ENCODE peak calls at places on chromosome 5, in four cellular contexts. One of them, this sample, is unnamed.

GRCh38 chr5:179193746-179194145 is 133.6 kb downstream of the ZNF354C start:
- DNase-seq in heart right ventricle: no peak
- DNase-seq in IMR-90: no peak
- DNase-seq in left lung: peak
- DNase-seq in this sample: no peak

GRCh38 chr5:145762833-145763232 is 72.3 kb downstream of the PRELID2 start:
- DNase-seq in heart right ventricle: no peak
- DNase-seq in IMR-90: no peak
- DNase-seq in left lung: no peak
- DNase-seq in this sample: no peak

GRCh38 chr5:116595498-116595897 is 20.9 kb upstream of the SEMA6A start:
- DNase-seq in heart right ventricle: no peak
- DNase-seq in IMR-90: no peak
- DNase-seq in left lung: no peak
- DNase-seq in this sample: no peak

GRCh38 chr5:180790020-180790419 is 12.6 kb downstream of the MGAT1 start:
- DNase-seq in heart right ventricle: no peak
- DNase-seq in IMR-90: no peak
- DNase-seq in left lung: peak
- DNase-seq in this sample: no peak

GRCh38 chr5:110032386-110032785 is 342.7 kb downstream of the MAN2A1 start:
- DNase-seq in heart right ventricle: no peak
- DNase-seq in IMR-90: no peak
- DNase-seq in left lung: no peak
- DNase-seq in this sample: no peak

GRCh38 chr5:1504244-1504595 is 19.5 kb downstream of the LPCAT1 start:
- DNase-seq in heart right ventricle: no peak
- DNase-seq in IMR-90: no peak
- DNase-seq in left lung: peak
- DNase-seq in this sample: no peak

GRCh38 chr5:180116441-180117377 is 45.1 kb upstream of the RNF130 start:
- DNase-seq in heart right ventricle: peak
- DNase-seq in IMR-90: no peak
- DNase-seq in left lung: peak
- DNase-seq in this sample: peak

GRCh38 chr5:71830626-71831539 is 111.8 kb downstream of the CARTPT start:
- DNase-seq in heart right ventricle: peak
- DNase-seq in IMR-90: peak
- DNase-seq in left lung: no peak
- DNase-seq in this sample: no peak

GRCh38 chr5:60597570-60597969 is 102.4 kb downstream of the DEPDC1B start:
- DNase-seq in heart right ventricle: no peak
- DNase-seq in IMR-90: no peak
- DNase-seq in left lung: no peak
- DNase-seq in this sample: no peak

GRCh38 chr5:143063175-143063970 is 293.2 kb downstream of the ARHGAP26 start:
- DNase-seq in heart right ventricle: peak
- DNase-seq in IMR-90: peak
- DNase-seq in left lung: no peak
- DNase-seq in this sample: no peak

GRCh38 chr5:156475831-156476551 is 149.0 kb downstream of the SGCD start:
- DNase-seq in heart right ventricle: no peak
- DNase-seq in IMR-90: peak
- DNase-seq in left lung: no peak
- DNase-seq in this sample: no peak

GRCh38 chr5:138224712-138225111 is 11.6 kb upstream of the CDC23 start:
- DNase-seq in heart right ventricle: no peak
- DNase-seq in IMR-90: no peak
- DNase-seq in left lung: no peak
- DNase-seq in this sample: no peak

GRCh38 chr5:136613243-136613642 is 247.9 kb upstream of the TRPC7 start:
- DNase-seq in heart right ventricle: no peak
- DNase-seq in IMR-90: no peak
- DNase-seq in left lung: no peak
- DNase-seq in this sample: peak

GRCh38 chr5:163564321-163564924 is 59.0 kb downstream of the MAT2B start:
- DNase-seq in heart right ventricle: no peak
- DNase-seq in IMR-90: peak
- DNase-seq in left lung: no peak
- DNase-seq in this sample: peak